ENCODE peak calls at places on chromosome 20, in five cellular contexts. H, C, P, O and K are unnamed samples.

GRCh38 chr20:5557123-5557522 is 193.1 kb upstream of the SHLD1 start:
- DNase-seq in H (no peak), C (no peak), P (peak), O (peak), K (no peak)

GRCh38 chr20:55174172-55174571 is 698.8 kb downstream of the DOK5 start:
- DNase-seq in H (no peak), C (no peak), P (no peak), O (no peak), K (no peak)

GRCh38 chr20:32972181-32973076 is 31.8 kb downstream of the SUN5 start:
- DNase-seq in H (no peak), C (no peak), P (peak), O (no peak), K (no peak)

GRCh38 chr20:48194026-48194425 is 408.7 kb upstream of the SULF2 start:
- DNase-seq in H (no peak), C (no peak), P (no peak), O (no peak), K (no peak)

GRCh38 chr20:62523473-62524203 is 47.8 kb upstream of the GATA5 start:
- DNase-seq in H (no peak), C (no peak), P (peak), O (no peak), K (no peak)

GRCh38 chr20:17606001-17606400 is 36.1 kb downstream of the DSTN start:
- DNase-seq in H (no peak), C (no peak), P (no peak), O (no peak), K (no peak)

GRCh38 chr20:9978395-9979004 is 56.3 kb upstream of the ANKEF1 start:
- DNase-seq in H (peak), C (peak), P (peak), O (peak), K (peak)

GRCh38 chr20:47355489-47356219 is 845 bp downstream of the ZMYND8 start:
- DNase-seq in H (no peak), C (peak), P (no peak), O (no peak), K (no peak)

GRCh38 chr20:44747166-44748004 is 1.7 kb downstream of the KCNK15 start:
- DNase-seq in H (peak), C (peak), P (peak), O (peak), K (peak)

GRCh38 chr20:22507240-22507961 is 77.0 kb downstream of the FOXA2 start:
- DNase-seq in H (no peak), C (no peak), P (no peak), O (no peak), K (no peak)